ENCODE peak calls at places on chromosomes 2 and 18, in six cellular contexts. One of them, this sample, is unnamed.

GRCh38 chr2:207499114-207499513 is 30.6 kb upstream of the CREB1 start:
- DNase-seq in K562: no peak
- DNase-seq in GM12892: no peak
- DNase-seq in GM12878: no peak
- DNase-seq in HepG2: no peak
- DNase-seq in H1: no peak
- DNase-seq in this sample: no peak

GRCh38 chr2:150778828-150779227 is 291.4 kb upstream of the RND3 start:
- DNase-seq in GM12878: no peak
- DNase-seq in GM12892: no peak
- DNase-seq in HepG2: no peak
- DNase-seq in K562: no peak
- DNase-seq in H1: no peak
- DNase-seq in this sample: no peak

GRCh38 chr2:110818767-110819481 is 86.6 kb downstream of the ACOXL start:
- DNase-seq in K562: no peak
- DNase-seq in HepG2: no peak
- DNase-seq in H1: no peak
- DNase-seq in GM12892: no peak
- DNase-seq in GM12878: no peak
- DNase-seq in this sample: no peak

GRCh38 chr2:119755906-119756305 is 3.8 kb upstream of the PTPN4 start:
- DNase-seq in GM12892: no peak
- DNase-seq in GM12878: no peak
- DNase-seq in HepG2: no peak
- DNase-seq in H1: no peak
- DNase-seq in K562: no peak
- DNase-seq in this sample: no peak

GRCh38 chr2:54606393-54606973 is 117.0 kb upstream of the EML6 start:
- DNase-seq in GM12892: no peak
- DNase-seq in H1: no peak
- DNase-seq in HepG2: no peak
- DNase-seq in K562: no peak
- DNase-seq in GM12878: no peak
- DNase-seq in this sample: no peak

GRCh38 chr2:54789878-54790277 is 66.4 kb downstream of the EML6 start:
- DNase-seq in K562: no peak
- DNase-seq in HepG2: no peak
- DNase-seq in H1: no peak
- DNase-seq in GM12878: no peak
- DNase-seq in GM12892: no peak
- DNase-seq in this sample: no peak

GRCh38 chr2:1824202-1824905 is 80.0 kb upstream of the PXDN start:
- DNase-seq in GM12878: no peak
- DNase-seq in GM12892: no peak
- DNase-seq in K562: no peak
- DNase-seq in HepG2: no peak
- DNase-seq in H1: no peak
- DNase-seq in this sample: no peak

GRCh38 chr18:76686737-76687231 is 135.6 kb upstream of the ZNF236 start:
- DNase-seq in HepG2: peak
- DNase-seq in GM12892: no peak
- DNase-seq in GM12878: peak
- DNase-seq in H1: no peak
- DNase-seq in K562: no peak
- DNase-seq in this sample: peak

GRCh38 chr18:24915547-24915946 is 436.4 kb downstream of the ZNF521 start:
- DNase-seq in HepG2: no peak
- DNase-seq in H1: no peak
- DNase-seq in GM12878: no peak
- DNase-seq in K562: no peak
- DNase-seq in GM12892: no peak
- DNase-seq in this sample: no peak

GRCh38 chr2:58042486-58042970 is 4.1 kb upstream of the VRK2 start:
- DNase-seq in GM12878: no peak
- DNase-seq in K562: peak
- DNase-seq in HepG2: peak
- DNase-seq in H1: no peak
- DNase-seq in GM12892: no peak
- DNase-seq in this sample: no peak

GRCh38 chr18:46899274-46899948 is 17.9 kb downstream of the PIAS2 start:
- DNase-seq in GM12878: no peak
- DNase-seq in K562: no peak
- DNase-seq in HepG2: no peak
- DNase-seq in H1: peak
- DNase-seq in GM12892: peak
- DNase-seq in this sample: no peak

GRCh38 chr18:8426401-8426800 is 182.8 kb upstream of the RAB12 start:
- DNase-seq in K562: peak
- DNase-seq in H1: no peak
- DNase-seq in GM12892: no peak
- DNase-seq in GM12878: no peak
- DNase-seq in HepG2: peak
- DNase-seq in this sample: no peak

GRCh38 chr2:229728360-229728759 is 14.0 kb upstream of the DNER start:
- DNase-seq in K562: no peak
- DNase-seq in GM12892: no peak
- DNase-seq in HepG2: no peak
- DNase-seq in GM12878: no peak
- DNase-seq in H1: no peak
- DNase-seq in this sample: no peak

DNA sequence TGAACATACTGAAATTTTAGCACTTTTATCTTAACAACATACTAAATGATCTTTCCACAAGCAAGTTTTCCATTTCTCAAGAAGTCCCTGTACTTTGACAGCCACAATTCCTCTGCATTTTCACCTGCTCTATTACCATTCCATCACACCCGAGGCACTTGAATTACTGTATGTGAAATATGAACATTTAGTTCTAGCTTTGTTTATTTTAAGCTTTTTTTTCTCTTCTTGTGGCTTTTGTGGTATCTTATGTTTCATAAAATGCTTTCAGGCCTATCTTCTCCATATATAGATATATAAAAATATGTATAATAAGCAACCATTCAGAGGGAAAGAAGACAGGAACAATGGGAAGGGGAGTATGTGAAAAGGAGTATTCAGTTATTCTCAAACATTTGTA is 693.9 kb downstream of the SATB2 start:
- DNase-seq in K562: no peak
- DNase-seq in GM12878: no peak
- DNase-seq in H1: no peak
- DNase-seq in HepG2: no peak
- DNase-seq in GM12892: no peak
- DNase-seq in this sample: no peak
- TF ChIP-seq TAF1 in K562: no peak
- TF ChIP-seq TAF1 in GM12878: no peak
- TF ChIP-seq TAF1 in H1: no peak
- TF ChIP-seq TAF1 in HepG2: no peak
- TF ChIP-seq TAF1 in GM12892: no peak
- TF ChIP-seq TAF1 in this sample: no peak

DNA sequence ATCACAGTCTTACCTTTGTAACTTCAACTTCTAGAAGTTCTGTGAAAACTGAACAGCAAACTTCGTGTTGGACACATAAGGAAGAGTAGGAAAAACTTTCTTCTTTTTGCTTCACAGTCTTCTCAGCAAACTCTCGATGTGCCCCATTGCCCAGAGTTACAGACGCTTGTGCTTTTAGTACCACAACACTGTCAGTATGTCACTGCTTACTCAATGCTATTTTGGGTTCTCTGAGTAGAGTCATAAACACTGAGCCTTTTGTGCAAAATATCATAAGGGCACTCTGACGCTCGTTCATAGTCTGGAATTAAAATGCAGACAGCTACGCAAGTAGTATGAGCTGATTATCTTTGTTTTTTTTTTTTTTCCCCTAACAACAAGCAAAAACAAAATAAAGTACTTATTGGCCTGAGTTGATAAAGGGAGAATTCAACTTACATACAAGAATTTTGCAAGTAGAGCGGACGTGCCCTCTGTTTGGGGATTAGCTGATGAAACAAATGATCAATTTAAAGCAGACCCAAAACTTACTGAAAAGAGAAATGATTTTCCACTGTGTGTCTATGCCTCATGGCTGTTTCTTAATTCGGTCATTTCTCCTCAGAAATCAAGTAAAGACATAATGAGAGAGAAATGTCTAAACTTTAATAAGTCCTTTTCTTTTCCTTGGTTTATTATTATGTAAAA is at the start of gene CDH19:
- DNase-seq in GM12892: no peak
- DNase-seq in GM12878: no peak
- DNase-seq in K562: no peak
- DNase-seq in H1: no peak
- DNase-seq in HepG2: peak
- DNase-seq in this sample: no peak
- TF ChIP-seq POLR2A in GM12892: no peak
- TF ChIP-seq POLR2A in GM12878: no peak
- TF ChIP-seq POLR2A in K562: no peak
- TF ChIP-seq POLR2A in H1: no peak
- TF ChIP-seq POLR2A in HepG2: no peak
- TF ChIP-seq POLR2A in this sample: no peak

GRCh38 chr18:35605686-35606417 is 24.3 kb downstream of the GALNT1 start:
- DNase-seq in GM12878: no peak
- DNase-seq in HepG2: no peak
- DNase-seq in H1: no peak
- DNase-seq in K562: no peak
- DNase-seq in GM12892: no peak
- DNase-seq in this sample: no peak

GRCh38 chr18:35611518-35611917 is 30.0 kb downstream of the GALNT1 start:
- DNase-seq in K562: no peak
- DNase-seq in GM12878: no peak
- DNase-seq in HepG2: no peak
- DNase-seq in H1: no peak
- DNase-seq in GM12892: no peak
- DNase-seq in this sample: no peak

GRCh38 chr18:35610089-35610488 is 28.5 kb downstream of the GALNT1 start:
- DNase-seq in GM12878: no peak
- DNase-seq in H1: no peak
- DNase-seq in HepG2: no peak
- DNase-seq in K562: no peak
- DNase-seq in GM12892: no peak
- DNase-seq in this sample: no peak

GRCh38 chr18:35610724-35611123 is 29.2 kb downstream of the GALNT1 start:
- DNase-seq in GM12878: no peak
- DNase-seq in K562: no peak
- DNase-seq in HepG2: no peak
- DNase-seq in H1: no peak
- DNase-seq in GM12892: no peak
- DNase-seq in this sample: no peak

DNA sequence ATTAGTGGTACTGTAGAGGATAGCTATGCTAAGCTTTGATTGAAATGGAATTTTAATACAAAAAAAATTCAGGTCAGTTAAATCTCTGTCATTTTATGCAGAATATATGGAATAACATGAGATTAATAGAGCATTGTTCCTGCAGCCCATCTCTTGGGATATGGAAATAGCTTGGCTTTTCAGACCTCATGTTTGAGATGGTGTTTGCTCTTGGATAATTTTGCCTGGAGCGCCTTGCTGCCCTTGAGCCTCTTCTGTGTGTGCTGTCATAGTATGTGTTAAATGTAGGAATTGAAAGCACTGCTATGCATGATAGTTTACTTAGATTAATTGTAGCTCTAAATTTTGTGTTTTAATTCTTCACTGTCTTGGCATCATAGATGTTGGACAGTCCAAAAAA is 27.7 kb downstream of the GALNT1 start:
- DNase-seq in K562: no peak
- DNase-seq in GM12878: no peak
- DNase-seq in H1: no peak
- DNase-seq in GM12892: no peak
- DNase-seq in HepG2: no peak
- DNase-seq in this sample: no peak
- TF ChIP-seq TAF1 in K562: no peak
- TF ChIP-seq TAF1 in GM12878: no peak
- TF ChIP-seq TAF1 in H1: no peak
- TF ChIP-seq TAF1 in GM12892: no peak
- TF ChIP-seq TAF1 in HepG2: no peak
- TF ChIP-seq TAF1 in this sample: no peak

GRCh38 chr18:45687617-45688016 is 36.4 kb upstream of the SLC14A1 start:
- DNase-seq in HepG2: no peak
- DNase-seq in GM12892: peak
- DNase-seq in K562: peak
- DNase-seq in H1: no peak
- DNase-seq in GM12878: no peak
- DNase-seq in this sample: no peak
- TF ChIP-seq POLR2A in HepG2: no peak
- TF ChIP-seq POLR2A in GM12892: no peak
- TF ChIP-seq POLR2A in K562: no peak
- TF ChIP-seq POLR2A in H1: no peak
- TF ChIP-seq POLR2A in GM12878: no peak
- TF ChIP-seq POLR2A in this sample: no peak